ENCODE peak calls at places on chromosomes 2 and 18, in five cellular contexts. Q, A, O, R and D are unnamed samples.

GRCh38 chr2:38549851-38550250 is 52.9 kb downstream of the HNRNPLL start:
- DNase-seq in A (no peak), O (no peak), R (no peak), Q (no peak), D (no peak)

GRCh38 chr18:35376393-35376741 is 770 bp downstream of the ZNF396 start:
- DNase-seq in A (no peak), Q (peak), R (no peak), O (no peak), D (peak)

GRCh38 chr2:74495440-74495839 is 4.0 kb downstream of the LBX2 start:
- DNase-seq in O (no peak), A (no peak), R (no peak), Q (no peak), D (no peak)

GRCh38 chr2:80459028-80459427 is 154.5 kb upstream of the LRRTM1 start:
- DNase-seq in A (no peak), R (no peak), Q (no peak), O (no peak), D (no peak)

GRCh38 chr2:222311321-222311977 is 12.7 kb upstream of the PAX3 start:
- DNase-seq in O (no peak), A (no peak), R (no peak), Q (no peak), D (peak)

GRCh38 chr2:145416640-145417039 is 896.7 kb upstream of the ZEB2 start:
- DNase-seq in Q (no peak), R (no peak), A (no peak), O (no peak), D (no peak)

GRCh38 chr18:75896865-75897264 is 469.4 kb upstream of the SMIM21 start:
- DNase-seq in O (no peak), R (no peak), Q (no peak), A (no peak), D (no peak)

GRCh38 chr2:28779020-28779419 is 27.4 kb downstream of the PPP1CB start:
- DNase-seq in Q (no peak), O (no peak), A (no peak), R (no peak), D (no peak)

GRCh38 chr2:46695283-46695682 is 215.9 kb downstream of the TMEM247 start:
- DNase-seq in R (peak), O (no peak), Q (no peak), A (no peak), D (no peak)

GRCh38 chr2:232506713-232507112 is 13.5 kb upstream of the PRSS56 start:
- DNase-seq in O (no peak), R (no peak), A (no peak), Q (peak), D (no peak)

GRCh38 chr2:16284941-16285625 is 344.7 kb downstream of the MYCN start:
- DNase-seq in A (no peak), O (no peak), Q (no peak), R (no peak), D (no peak)

GRCh38 chr2:44649426-44649825 is 287.7 kb downstream of the CAMKMT start:
- DNase-seq in Q (no peak), R (peak), O (no peak), A (no peak), D (no peak)

GRCh38 chr2:186645999-186646398 is 47.9 kb upstream of the FAM171B start:
- DNase-seq in R (no peak), Q (no peak), O (no peak), A (no peak), D (no peak)

GRCh38 chr2:98615481-98615880 is 7.1 kb downstream of the UNC50 start:
- DNase-seq in R (peak), Q (no peak), O (no peak), A (no peak), D (no peak)

GRCh38 chr2:237025090-237025865 is 60.4 kb upstream of the COPS8 start:
- DNase-seq in A (peak), O (no peak), R (peak), Q (no peak), D (no peak)

GRCh38 chr2:222481941-222482340 is 57.6 kb downstream of the SGPP2 start:
- DNase-seq in Q (no peak), O (no peak), A (no peak), R (no peak), D (no peak)

GRCh38 chr2:62149708-62150107 is 46.2 kb upstream of the B3GNT2 start:
- DNase-seq in O (no peak), Q (no peak), R (peak), A (peak), D (no peak)

GRCh38 chr2:172395503-172395902 is 31.9 kb upstream of the ITGA6 start:
- DNase-seq in Q (no peak), A (no peak), R (no peak), O (no peak), D (no peak)

GRCh38 chr2:173030541-173031485 is 44.8 kb upstream of the MAP3K20 start:
- DNase-seq in R (no peak), A (no peak), O (no peak), Q (no peak), D (no peak)

GRCh38 chr18:78396077-78396476 is 583.5 kb upstream of the SALL3 start:
- DNase-seq in A (no peak), O (no peak), Q (no peak), R (no peak), D (no peak)

GRCh38 chr18:12765127-12765526 is 62.3 kb downstream of the PSMG2 start:
- DNase-seq in O (no peak), A (no peak), R (no peak), Q (no peak), D (no peak)

GRCh38 chr2:179237209-179237946 is 27.3 kb downstream of the SESTD1 start:
- DNase-seq in A (no peak), R (no peak), O (no peak), Q (no peak), D (no peak)

GRCh38 chr2:179235463-179236108 is 29.0 kb downstream of the SESTD1 start:
- DNase-seq in R (peak), O (no peak), Q (no peak), A (no peak), D (no peak)

GRCh38 chr2:179239838-179240237 is 24.8 kb downstream of the SESTD1 start:
- DNase-seq in O (no peak), Q (no peak), R (no peak), A (no peak), D (no peak)

GRCh38 chr2:179239194-179239593 is 25.4 kb downstream of the SESTD1 start:
- DNase-seq in Q (no peak), R (no peak), O (no peak), A (no peak), D (no peak)

DNA sequence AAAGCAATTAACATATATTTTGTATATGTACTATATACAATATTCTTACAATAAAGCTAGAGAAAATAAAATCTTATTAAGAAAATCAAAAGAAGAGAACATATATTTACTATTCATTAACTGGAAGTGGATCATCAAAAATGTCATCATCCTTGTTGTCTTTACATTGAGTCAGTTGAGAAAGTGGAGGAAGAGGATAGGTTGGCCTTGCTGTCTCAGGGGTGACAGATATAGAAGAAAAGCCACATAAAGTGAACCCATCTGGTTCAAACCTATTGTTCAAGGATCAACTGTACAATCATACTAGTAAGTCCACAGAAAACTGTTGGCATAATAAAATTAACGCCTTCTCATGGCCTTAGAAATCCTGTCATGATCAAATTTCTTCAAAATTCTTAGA is 26.6 kb downstream of the SESTD1 start:
- DNase-seq in R (no peak), O (no peak), A (no peak), Q (no peak), D (no peak)
- TF ChIP-seq CTCF in R (no peak), O (no peak), A (no peak), Q (no peak), D (no peak)

GRCh38 chr18:9366126-9366714 is 31.6 kb downstream of the TWSG1 start:
- DNase-seq in Q (no peak), O (no peak), A (no peak), R (peak), D (no peak)
- TF ChIP-seq CTCF in Q (no peak), O (no peak), A (peak), R (peak), D (no peak)

DNA sequence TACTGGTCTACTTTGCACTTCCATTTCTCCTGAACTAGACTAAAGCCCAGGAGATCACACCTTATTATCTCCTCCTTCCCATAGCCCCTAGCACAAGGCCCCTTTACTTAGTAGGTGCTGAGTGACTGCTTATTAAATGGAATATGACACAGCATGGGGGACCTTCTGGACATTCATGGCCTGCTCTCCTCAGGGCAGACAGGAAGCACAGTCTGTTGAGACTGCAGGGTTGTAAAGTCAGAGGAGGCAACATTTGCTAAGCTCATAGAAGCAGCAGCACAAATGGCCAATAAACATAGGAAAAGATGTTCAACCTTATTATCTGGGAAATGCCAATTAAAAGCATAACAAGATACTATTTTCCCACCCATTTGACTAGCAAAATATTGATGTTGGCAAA is 75.3 kb downstream of the DNMT3A start:
- DNase-seq in O (no peak), R (no peak), Q (no peak), A (no peak), D (no peak)
- TF ChIP-seq CTCF in O (no peak), R (no peak), Q (no peak), A (no peak), D (no peak)

GRCh38 chr18:39846277-39846676 is 2108.8 kb upstream of the PIK3C3 start:
- DNase-seq in R (peak), A (peak), Q (peak), O (no peak), D (no peak)
- TF ChIP-seq CTCF in R (no peak), A (no peak), Q (no peak), O (no peak), D (no peak)

DNA sequence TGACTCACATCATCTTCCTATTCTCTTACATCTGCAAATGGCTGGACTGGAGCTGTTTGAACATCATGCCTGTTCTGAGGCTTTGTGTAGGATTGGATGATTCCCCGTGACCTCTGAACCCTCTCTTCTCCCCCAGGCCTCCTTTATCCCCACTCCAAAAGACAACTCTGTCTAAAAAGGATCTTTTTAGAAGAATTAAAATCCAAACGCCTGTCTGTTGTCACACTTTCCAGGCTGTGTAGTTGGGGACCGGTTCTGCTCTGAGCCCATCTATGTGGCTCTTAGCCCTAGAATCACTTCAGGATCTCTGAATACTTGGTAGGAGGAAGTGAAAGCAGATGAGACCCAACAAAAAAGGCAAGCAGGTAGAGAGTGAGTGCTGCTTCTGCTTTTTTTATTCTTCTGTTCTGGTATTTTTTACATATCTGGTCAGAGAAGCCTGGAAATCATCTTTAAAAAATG is 585 bp downstream of the SP140 start:
- DNase-seq in Q (no peak), A (no peak), R (no peak), O (peak), D (peak)
- TF ChIP-seq CTCF in Q (no peak), A (no peak), R (no peak), O (no peak), D (no peak)